ENCODE peak calls at places on chromosome 6, in four cellular contexts. T, J, C and A are unnamed samples.

GRCh38 chr6:18388252-18388651 is 1.1 kb downstream of the RNF144B start:
- DNase-seq in T (no peak), J (no peak), C (no peak), A (no peak)

GRCh38 chr6:104711371-104711770 is 148.3 kb downstream of the HACE1 start:
- DNase-seq in T (peak), J (no peak), C (no peak), A (no peak)

GRCh38 chr6:79250559-79250958 is 16.1 kb upstream of the HMGN3 start:
- DNase-seq in T (no peak), J (no peak), C (no peak), A (no peak)

GRCh38 chr6:148166339-148166949 is 176.2 kb upstream of the SASH1 start:
- DNase-seq in T (peak), J (no peak), C (no peak), A (peak)

GRCh38 chr6:134287863-134288537 is 29.9 kb downstream of the SGK1 start:
- DNase-seq in T (peak), J (no peak), C (no peak), A (no peak)

GRCh38 chr6:133411757-133412156 is 170.6 kb downstream of the EYA4 start:
- DNase-seq in T (no peak), J (no peak), C (no peak), A (no peak)

GRCh38 chr6:44642870-44643522 is 255.5 kb downstream of the CDC5L start:
- DNase-seq in T (peak), J (no peak), C (no peak), A (no peak)

GRCh38 chr6:151639750-151640149 is 145.9 kb downstream of the CCDC170 start:
- DNase-seq in T (no peak), J (no peak), C (no peak), A (no peak)

GRCh38 chr6:109087661-109088264 is 6.9 kb downstream of the SESN1 start:
- DNase-seq in T (no peak), J (no peak), C (no peak), A (no peak)

GRCh38 chr6:14379568-14379967 is 262.0 kb downstream of the CD83 start:
- DNase-seq in T (no peak), J (no peak), C (no peak), A (no peak)

GRCh38 chr6:105192707-105193465 is 13.1 kb upstream of the POPDC3 start:
- DNase-seq in T (peak), J (no peak), C (no peak), A (no peak)

GRCh38 chr6:35083507-35083906 is 57.6 kb downstream of the TCP11 start:
- DNase-seq in T (no peak), J (no peak), C (no peak), A (no peak)

GRCh38 chr6:43942011-43942442 is 172.0 kb downstream of the VEGFA start:
- DNase-seq in T (no peak), J (no peak), C (peak), A (peak)

DNA sequence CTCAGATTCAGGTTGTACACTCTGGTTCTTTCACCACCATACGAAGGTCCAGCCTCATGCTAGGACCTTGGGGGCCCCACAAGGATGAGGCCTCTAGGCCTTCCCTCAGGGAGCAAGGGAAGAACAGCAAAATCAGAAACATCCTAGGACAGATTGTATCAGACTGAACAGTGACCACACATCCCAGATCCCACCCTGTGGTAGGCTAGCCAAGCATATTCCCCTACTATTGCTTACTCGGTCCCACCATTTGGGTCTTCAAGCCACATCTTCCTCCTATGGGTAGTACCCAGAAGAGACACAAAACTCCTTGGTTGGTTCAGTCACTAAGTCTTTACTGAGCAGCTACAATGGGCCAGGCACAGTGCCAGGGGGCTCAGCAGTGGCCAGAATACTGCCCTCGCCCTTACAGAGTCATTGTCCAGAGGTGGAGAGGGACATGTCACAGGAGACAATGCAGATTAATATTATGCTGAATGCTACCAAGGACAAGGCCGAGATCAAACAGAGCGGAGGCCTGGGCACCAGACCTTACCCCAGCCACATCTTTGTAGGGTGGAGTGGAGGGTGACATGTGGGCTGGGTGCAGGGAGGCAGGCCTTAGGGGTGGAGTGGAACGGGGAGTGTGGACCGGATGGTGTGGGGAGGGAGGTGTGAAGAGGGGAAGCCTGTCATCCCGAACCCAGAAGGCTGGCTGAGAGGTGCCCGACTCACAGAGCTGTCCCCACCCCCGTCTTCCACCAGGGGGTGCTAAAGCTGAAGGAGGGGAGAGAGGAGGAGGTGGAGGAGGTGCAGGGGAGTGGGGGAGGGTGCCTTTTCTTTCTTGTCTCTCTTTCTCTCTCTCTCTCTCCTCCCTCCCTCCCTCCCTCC is 6.8 kb upstream of the MAPK13 start:
- DNase-seq in T (peak), J (peak), C (peak), A (peak)
- H3K18ac ChIP-seq in T (no peak), J (no peak), C (no peak), A (no peak)

GRCh38 chr6:75604294-75604693 is 2.6 kb downstream of the SENP6 start:
- DNase-seq in T (no peak), J (no peak), C (no peak), A (no peak)
- H3K4ac ChIP-seq in T (no peak), J (no peak), C (no peak), A (no peak)

DNA sequence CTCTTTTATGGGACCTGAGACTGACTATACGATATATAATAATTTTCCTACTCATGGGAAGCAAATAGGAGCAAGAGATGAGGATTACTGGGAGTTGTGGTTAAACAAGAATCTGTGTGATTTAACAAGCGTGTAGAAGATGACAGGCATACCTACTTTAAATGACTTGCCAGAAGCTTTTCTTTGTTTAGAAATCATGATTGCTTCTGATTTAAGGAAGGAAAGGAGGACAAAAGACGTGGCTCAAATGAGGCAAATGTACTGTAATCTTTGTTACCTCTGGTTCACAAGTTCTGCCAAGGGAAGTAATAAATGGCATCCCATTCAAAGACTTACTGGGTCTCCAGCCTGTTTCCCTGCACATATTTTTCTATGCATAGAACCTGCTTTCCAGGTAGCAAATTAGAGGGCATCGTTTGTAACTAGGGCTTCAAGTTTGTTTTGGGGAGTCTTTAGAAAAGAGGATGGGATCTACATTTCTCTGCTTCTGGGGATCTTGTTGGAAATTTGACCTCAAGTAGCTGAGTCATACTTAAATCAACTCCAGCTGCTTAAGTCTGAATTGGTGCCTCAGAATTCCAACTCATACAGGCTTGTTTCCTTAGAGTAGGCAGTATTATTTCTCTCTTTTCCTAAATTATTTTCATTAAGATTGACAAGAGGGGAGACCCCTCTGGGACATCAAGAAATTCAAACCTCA is 2.9 kb upstream of the TRMT11 start:
- DNase-seq in T (peak), J (no peak), C (no peak), A (no peak)
- H4K5ac ChIP-seq in T (peak), J (no peak), C (no peak), A (no peak)

DNA sequence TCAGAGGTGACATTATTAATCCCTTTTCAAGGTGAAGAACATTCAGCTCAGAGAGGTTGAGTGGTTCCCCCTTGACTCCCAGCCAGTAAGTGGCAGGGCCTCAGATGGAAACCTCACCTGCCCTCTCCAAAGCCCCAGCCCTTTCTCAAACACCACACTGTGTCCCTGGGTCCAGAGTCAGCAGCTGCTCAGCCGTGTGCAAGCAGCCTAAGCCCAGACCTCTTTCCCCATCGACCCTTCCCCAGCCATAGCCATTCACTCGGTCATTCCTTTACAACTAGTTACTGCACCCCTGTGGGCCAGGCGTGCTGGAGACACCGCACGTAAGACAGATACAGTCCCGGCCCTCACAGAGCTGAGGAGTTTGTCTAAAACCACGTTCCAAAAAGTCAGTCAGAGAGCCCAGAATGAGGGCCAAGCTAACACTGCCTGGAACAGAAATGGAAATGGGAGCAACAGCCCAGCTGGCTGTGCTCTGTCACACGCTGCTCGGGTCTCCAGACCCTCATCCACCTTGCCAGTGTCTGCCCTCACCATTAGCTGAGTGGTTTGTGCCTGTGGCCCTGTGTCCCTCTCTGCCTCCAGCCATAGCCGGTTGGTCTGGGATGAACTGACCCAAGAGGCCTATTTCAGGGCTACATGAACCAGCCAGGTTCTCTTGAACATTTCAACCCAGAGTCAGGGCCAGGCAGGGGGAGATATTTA is 29.6 kb downstream of the ZC3H12D start:
- DNase-seq in T (no peak), J (no peak), C (no peak), A (no peak)
- H3K18ac ChIP-seq in T (no peak), J (no peak), C (no peak), A (no peak)

DNA sequence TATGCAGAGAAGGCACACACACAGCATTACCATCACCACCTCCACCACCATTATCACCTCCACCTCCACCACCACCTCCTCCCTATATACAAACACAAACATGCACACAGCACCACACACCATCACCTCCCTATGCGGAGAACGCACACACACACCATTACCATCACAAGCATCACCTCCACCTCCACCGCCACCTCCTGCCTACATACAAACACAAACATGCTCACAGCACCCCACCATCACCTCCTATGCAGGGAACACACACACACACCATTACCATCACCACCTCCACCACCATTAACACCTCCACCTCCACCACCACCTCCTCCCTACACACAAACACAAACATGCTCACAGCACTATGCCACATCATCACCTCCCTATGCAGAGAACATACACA is 236.5 kb upstream of the AFDN start:
- DNase-seq in T (no peak), J (no peak), C (no peak), A (no peak)
- H3K4ac ChIP-seq in T (no peak), J (no peak), C (no peak), A (no peak)

GRCh38 chr6:13280253-13280652 is 48.1 kb downstream of the TBC1D7 start:
- DNase-seq in T (no peak), J (no peak), C (no peak), A (no peak)

GRCh38 chr6:13278991-13279390 is 49.3 kb downstream of the TBC1D7 start:
- DNase-seq in T (peak), J (no peak), C (no peak), A (no peak)

GRCh38 chr6:13275435-13275989 is 52.8 kb downstream of the TBC1D7 start:
- DNase-seq in T (no peak), J (no peak), C (no peak), A (no peak)

GRCh38 chr6:13277231-13277630 is 51.1 kb downstream of the TBC1D7 start:
- DNase-seq in T (no peak), J (no peak), C (no peak), A (no peak)

GRCh38 chr6:13278184-13278583 is 50.2 kb downstream of the TBC1D7 start:
- DNase-seq in T (no peak), J (peak), C (peak), A (peak)
- H4K5ac ChIP-seq in T (no peak), J (no peak), C (no peak), A (no peak)

DNA sequence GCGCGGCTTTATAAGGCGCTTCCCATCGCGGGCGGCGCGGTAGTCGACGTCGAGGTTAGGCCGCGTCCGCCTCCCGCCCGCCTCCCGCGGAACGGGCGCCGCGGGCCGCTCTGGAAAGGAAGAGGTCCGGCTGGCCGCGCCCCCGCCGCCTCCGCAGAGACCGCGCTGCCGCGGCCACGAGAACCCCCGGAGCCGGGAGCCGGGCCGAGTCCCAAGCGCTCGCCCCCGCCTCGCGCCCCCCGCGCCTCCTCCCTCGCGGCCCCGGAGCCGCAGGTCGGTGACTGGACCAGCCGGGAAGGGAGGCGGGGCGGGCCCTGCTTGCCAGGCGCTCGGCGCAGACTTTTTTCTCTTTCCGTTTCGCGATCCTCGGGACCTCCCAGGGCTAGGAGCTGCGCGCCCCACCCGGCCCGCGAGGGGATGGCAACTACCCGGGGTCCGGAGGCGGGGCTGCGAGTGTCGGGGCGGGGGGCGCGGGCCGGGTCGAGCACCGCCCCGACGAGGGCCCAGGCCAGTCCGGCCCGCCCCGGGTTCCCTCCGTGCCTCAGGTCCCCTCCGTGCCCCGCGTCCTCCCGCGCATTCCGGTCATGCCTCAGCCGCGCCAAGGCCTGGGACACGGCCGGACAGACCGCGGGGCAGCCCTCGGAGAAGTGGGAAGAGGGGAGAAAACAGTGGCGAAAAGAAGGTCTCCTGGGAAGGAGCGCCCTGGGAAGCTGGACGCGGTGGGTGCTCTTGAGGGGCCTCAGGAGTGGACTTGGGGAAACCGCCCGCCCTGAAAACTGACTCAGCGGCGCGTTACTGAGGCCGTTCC is 421 bp upstream of the PXDC1 start:
- DNase-seq in T (peak), J (peak), C (peak), A (peak)
- H3K18ac ChIP-seq in T (peak), J (no peak), C (no peak), A (peak)